ENCODE peak calls at places on chromosome 3, in five cellular contexts. R is NK-92 treated with Interleukin-12 subunit alpha and Interleukin-12 subunit beta, amount 100 ng/mL, for 24 hours; Q is GM10248; C is LoVo; W is ELR. K is an unnamed sample.

GRCh38 chr3:171347017-171347979 is 112.9 kb downstream of the TNIK start:
- DNase-seq in Q (peak; percentile 20), W (peak; percentile 23), C (no peak), R (no peak), K (no peak)

GRCh38 chr3:57809609-57809968 is 53.5 kb downstream of the SLMAP start:
- DNase-seq in Q (no peak), R (no peak), C (no peak), W (no peak), K (no peak)

GRCh38 chr3:99578339-99578970 is 59.9 kb upstream of the COL8A1 start:
- DNase-seq in R (no peak), W (peak; percentile 22), C (no peak), Q (no peak), K (no peak)

GRCh38 chr3:126937533-126938432 is 45.1 kb upstream of the PLXNA1 start:
- DNase-seq in R (peak; percentile 29), W (peak; percentile 55), C (no peak), Q (no peak), K (no peak)

GRCh38 chr3:138673641-138674040 is 65.1 kb downstream of the FAIM start:
- DNase-seq in Q (no peak), C (no peak), R (no peak), W (no peak), K (no peak)

GRCh38 chr3:160150525-160150924 is 74.7 kb upstream of the C3orf80 start:
- DNase-seq in Q (no peak), C (no peak), W (peak; percentile 60), R (no peak), K (no peak)

GRCh38 chr3:53255360-53255774 is 455 bp downstream of the TKT start:
- DNase-seq in R (peak; percentile 49), C (no peak), W (peak; percentile 45), Q (peak; percentile 65), K (peak; percentile 8)

GRCh38 chr3:153245661-153246060 is 83.6 kb downstream of the RAP2B start:
- DNase-seq in Q (no peak), W (peak; percentile 51), C (no peak), R (no peak), K (no peak)

GRCh38 chr3:8733332-8734094 is at the start of gene CAV3:
- DNase-seq in R (no peak), Q (no peak), W (no peak), C (no peak), K (no peak)

GRCh38 chr3:110732420-110732819 is 339.2 kb upstream of the NECTIN3 start:
- DNase-seq in R (no peak), C (no peak), Q (no peak), W (no peak), K (no peak)

GRCh38 chr3:196774845-196775422 is 35.3 kb downstream of the PAK2 start:
- DNase-seq in C (no peak), Q (no peak), R (no peak), W (peak; percentile 79), K (no peak)

GRCh38 chr3:128343287-128344045 is 123.2 kb downstream of the DNAJB8 start:
- DNase-seq in W (peak; percentile 75), R (no peak), C (peak; percentile 68), Q (no peak), K (no peak)

GRCh38 chr3:50050361-50050760 is 38.4 kb upstream of the RBM5 start:
- DNase-seq in R (no peak), W (peak; percentile 39), Q (no peak), C (no peak), K (no peak)

GRCh38 chr3:174341014-174341413 is 518.1 kb upstream of the NAALADL2 start:
- DNase-seq in C (no peak), Q (no peak), R (no peak), W (no peak), K (no peak)